ENCODE peak calls at places on chromosomes 5 and 9, in four cellular contexts. One of them, this sample, is unnamed.
A peak's percentile ranks its signal among the peaks of the same experiment; 100 is the strongest.

GRCh38 chr5:66529182-66529581 is 67.0 kb upstream of the MAST4 start:
- DNase-seq in HepG2: no peak
- DNase-seq in A549: no peak
- DNase-seq in K562: no peak
- DNase-seq in this sample: no peak

GRCh38 chr5:621341-621761 is 9.2 kb downstream of the CEP72 start:
- DNase-seq in HepG2: no peak
- DNase-seq in A549: no peak
- DNase-seq in K562: no peak
- DNase-seq in this sample: no peak

GRCh38 chr9:19174127-19174921 is 47.0 kb upstream of the PLIN2 start:
- DNase-seq in HepG2: peak; percentile 79
- DNase-seq in A549: peak; percentile 63
- DNase-seq in K562: peak; percentile 63
- DNase-seq in this sample: peak; percentile 50

GRCh38 chr9:128169492-128169891 is 9.4 kb downstream of the BBLN start:
- DNase-seq in HepG2: no peak
- DNase-seq in A549: no peak
- DNase-seq in K562: no peak
- DNase-seq in this sample: no peak

GRCh38 chr9:102047549-102047948 is 309.1 kb upstream of the GRIN3A start:
- DNase-seq in HepG2: no peak
- DNase-seq in A549: no peak
- DNase-seq in K562: no peak
- DNase-seq in this sample: no peak

GRCh38 chr5:134019636-134020035 is 14.9 kb upstream of the VDAC1 start:
- DNase-seq in HepG2: no peak
- DNase-seq in A549: no peak
- DNase-seq in K562: no peak
- DNase-seq in this sample: no peak

GRCh38 chr5:139835656-139836055 is 40.0 kb downstream of the PSD2 start:
- DNase-seq in HepG2: no peak
- DNase-seq in A549: no peak
- DNase-seq in K562: no peak
- DNase-seq in this sample: no peak

GRCh38 chr9:113307401-113307975 is 4.3 kb upstream of the RNF183 start:
- DNase-seq in HepG2: no peak
- DNase-seq in A549: no peak
- DNase-seq in K562: no peak
- DNase-seq in this sample: no peak

GRCh38 chr9:27664136-27664819 is 91.0 kb upstream of the C9orf72 start:
- DNase-seq in HepG2: no peak
- DNase-seq in A549: no peak
- DNase-seq in K562: no peak
- DNase-seq in this sample: no peak

GRCh38 chr5:177432905-177433657 is 6.6 kb downstream of the GRK6 start:
- DNase-seq in HepG2: no peak
- DNase-seq in A549: no peak
- DNase-seq in K562: no peak
- DNase-seq in this sample: no peak

GRCh38 chr9:117411547-117411946 is 3.3 kb downstream of the ASTN2 start:
- DNase-seq in HepG2: peak; percentile 18
- DNase-seq in A549: peak; percentile 51
- DNase-seq in K562: peak; percentile 1
- DNase-seq in this sample: no peak

GRCh38 chr9:5438301-5439162 is 807 bp upstream of the PLGRKT start:
- DNase-seq in HepG2: no peak
- DNase-seq in A549: peak; percentile 37
- DNase-seq in K562: no peak
- DNase-seq in this sample: no peak

GRCh38 chr5:149113669-149114068 is 27.6 kb upstream of the ABLIM3 start:
- DNase-seq in HepG2: no peak
- DNase-seq in A549: no peak
- DNase-seq in K562: no peak
- DNase-seq in this sample: no peak

GRCh38 chr9:114538241-114538640 is 33.0 kb upstream of the WHRN start:
- DNase-seq in HepG2: peak; percentile 37
- DNase-seq in A549: peak; percentile 70
- DNase-seq in K562: peak; percentile 63
- DNase-seq in this sample: peak; percentile 23

GRCh38 chr5:106113922-106114321 is 1556.8 kb downstream of the EFNA5 start:
- DNase-seq in HepG2: no peak
- DNase-seq in A549: no peak
- DNase-seq in K562: no peak
- DNase-seq in this sample: no peak

GRCh38 chr9:124834586-124834985 is 18.7 kb upstream of the WDR38 start:
- DNase-seq in HepG2: no peak
- DNase-seq in A549: peak; percentile 42
- DNase-seq in K562: no peak
- DNase-seq in this sample: no peak

GRCh38 chr5:132753135-132753987 is 6.1 kb downstream of the CCNI2 start:
- DNase-seq in HepG2: peak; percentile 29
- DNase-seq in A549: peak; percentile 18
- DNase-seq in K562: no peak
- DNase-seq in this sample: no peak

GRCh38 chr9:92635760-92636159 is 34.2 kb downstream of the IPPK start:
- DNase-seq in HepG2: no peak
- DNase-seq in A549: no peak
- DNase-seq in K562: no peak
- DNase-seq in this sample: no peak

GRCh38 chr5:180212363-180213255 is 3.6 kb upstream of the RASGEF1C start:
- DNase-seq in HepG2: no peak
- DNase-seq in A549: no peak
- DNase-seq in K562: no peak
- DNase-seq in this sample: no peak

GRCh38 chr5:132411382-132411925 is 41.9 kb downstream of the SLC22A5 start:
- DNase-seq in HepG2: no peak
- DNase-seq in A549: no peak
- DNase-seq in K562: no peak
- DNase-seq in this sample: no peak

GRCh38 chr9:88438819-88439218 is 50.6 kb downstream of the SPIN1 start:
- DNase-seq in HepG2: no peak
- DNase-seq in A549: no peak
- DNase-seq in K562: no peak
- DNase-seq in this sample: no peak

GRCh38 chr5:168291961-168292782 is 727 bp downstream of the WWC1 start:
- DNase-seq in HepG2: no peak
- DNase-seq in A549: no peak
- DNase-seq in K562: no peak
- DNase-seq in this sample: peak; percentile 79

DNA sequence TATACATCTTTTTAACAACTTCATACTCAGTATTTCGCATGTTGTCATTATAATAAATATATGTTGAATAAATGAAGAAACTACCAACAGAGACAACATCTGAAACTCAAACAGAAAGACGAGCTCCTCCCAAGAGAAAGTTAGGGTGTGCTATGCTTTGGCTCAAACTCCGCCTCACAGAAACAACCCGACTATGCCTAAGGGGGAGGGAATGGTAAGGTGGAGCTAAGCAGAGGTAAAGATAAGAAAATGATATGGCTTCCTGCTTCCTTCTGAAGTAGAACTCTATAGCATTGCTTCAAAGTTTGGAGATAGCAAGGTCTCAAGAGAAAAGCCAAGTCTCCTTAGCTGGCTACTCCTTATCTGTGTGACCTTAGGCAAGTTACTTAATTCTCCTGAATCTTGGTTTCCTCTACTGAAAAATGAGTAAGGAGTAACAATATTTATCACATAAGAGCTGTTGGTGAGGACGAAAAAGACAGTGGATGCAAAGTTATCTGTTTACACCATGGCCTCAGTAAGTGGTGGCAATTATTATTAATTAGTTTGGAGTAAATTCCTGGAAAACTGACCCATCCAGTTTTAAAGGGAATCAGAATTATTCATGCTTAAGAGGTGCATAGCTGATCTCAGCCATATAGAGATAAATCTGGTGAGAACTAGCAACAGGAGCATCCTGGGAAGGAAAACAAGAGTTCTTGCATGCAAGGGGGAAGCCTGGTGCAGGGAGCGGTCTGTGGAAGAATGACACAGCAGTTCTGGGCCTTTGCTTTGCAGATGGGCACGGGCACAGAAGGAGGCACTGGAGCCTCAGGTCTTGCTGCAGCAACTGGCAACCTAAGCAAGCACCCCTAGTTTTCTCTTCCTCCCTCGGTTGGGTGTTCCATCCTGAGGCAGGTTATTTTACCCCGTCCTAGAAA is 73.3 kb downstream of the GLIS3 start:
- DNase-seq in HepG2: no peak
- DNase-seq in A549: peak; percentile 64
- DNase-seq in K562: no peak
- DNase-seq in this sample: no peak
- TF ChIP-seq PHF8 in HepG2: no peak
- TF ChIP-seq PHF8 in A549: no peak
- TF ChIP-seq PHF8 in K562: no peak
- TF ChIP-seq PHF8 in this sample: no peak

DNA sequence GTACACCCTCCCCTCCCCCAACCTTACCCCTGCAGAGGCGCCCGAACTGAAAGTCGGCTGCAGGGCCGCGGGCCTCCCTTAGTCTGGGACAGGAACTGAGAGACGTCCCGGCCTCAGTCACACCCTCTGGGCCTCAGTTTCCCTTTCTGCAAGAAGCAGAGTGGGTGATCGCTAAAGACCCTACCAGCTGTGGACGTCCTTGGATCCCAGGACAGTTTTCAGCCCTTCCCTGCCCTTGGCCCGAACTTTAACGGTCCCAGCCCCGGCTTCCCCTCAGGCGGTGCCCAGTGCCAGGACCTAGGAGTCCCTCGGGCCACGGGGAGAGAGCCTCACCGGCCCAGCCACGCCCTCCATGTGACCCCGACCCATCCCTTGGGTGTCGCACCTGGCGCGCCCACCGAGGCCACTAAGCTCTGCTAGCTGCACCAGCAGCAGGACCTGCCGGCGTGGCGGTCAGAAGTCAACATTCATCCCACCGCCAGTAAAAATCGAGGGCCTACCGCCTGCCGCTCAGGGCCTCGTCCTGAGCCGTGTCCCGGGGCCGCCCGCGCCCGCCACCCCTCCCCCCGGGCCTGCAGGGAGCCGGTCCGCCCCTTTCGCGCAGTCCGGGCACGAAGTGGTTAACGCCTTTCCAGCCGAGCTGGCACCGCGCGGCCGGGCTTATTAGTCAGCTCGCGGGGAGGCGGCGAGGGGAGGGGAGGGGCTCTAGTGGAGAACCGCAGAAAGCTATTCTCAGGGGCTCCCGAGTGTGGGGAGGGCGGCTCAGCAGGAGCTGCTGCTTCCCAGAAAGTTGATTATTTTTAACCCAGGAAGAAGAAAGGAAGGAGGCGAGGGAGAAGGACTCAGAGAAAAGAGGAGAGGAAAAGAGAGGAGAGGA is 124.5 kb downstream of the C9orf50 start:
- DNase-seq in HepG2: peak; percentile 81
- DNase-seq in A549: peak; percentile 94
- DNase-seq in K562: peak; percentile 89
- DNase-seq in this sample: peak; percentile 73
- TF ChIP-seq PHF8 in HepG2: no peak
- TF ChIP-seq PHF8 in A549: no peak
- TF ChIP-seq PHF8 in K562: no peak
- TF ChIP-seq PHF8 in this sample: peak; percentile 6

DNA sequence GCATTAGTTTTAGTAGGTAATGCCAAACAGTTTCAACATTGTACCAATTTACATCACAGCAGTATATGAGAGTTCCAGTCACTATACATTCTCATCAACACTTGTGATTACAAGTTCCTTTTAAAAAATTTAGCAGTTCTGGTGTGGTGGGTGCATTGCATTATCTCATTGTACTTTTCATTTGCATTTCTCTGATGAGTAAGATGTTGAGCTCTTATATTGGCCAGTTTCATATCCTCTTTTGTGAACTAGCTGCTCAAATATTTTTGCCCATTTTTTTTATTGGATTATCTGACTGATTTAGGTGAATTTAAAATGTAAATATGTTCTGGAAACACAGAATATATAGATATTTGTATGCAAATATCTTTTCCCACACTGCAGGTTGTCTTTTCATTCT is 160.9 kb upstream of the NR3C1 start:
- DNase-seq in HepG2: no peak
- DNase-seq in A549: no peak
- DNase-seq in K562: no peak
- DNase-seq in this sample: no peak
- TF ChIP-seq PHF8 in HepG2: no peak
- TF ChIP-seq PHF8 in A549: no peak
- TF ChIP-seq PHF8 in K562: no peak
- TF ChIP-seq PHF8 in this sample: no peak

DNA sequence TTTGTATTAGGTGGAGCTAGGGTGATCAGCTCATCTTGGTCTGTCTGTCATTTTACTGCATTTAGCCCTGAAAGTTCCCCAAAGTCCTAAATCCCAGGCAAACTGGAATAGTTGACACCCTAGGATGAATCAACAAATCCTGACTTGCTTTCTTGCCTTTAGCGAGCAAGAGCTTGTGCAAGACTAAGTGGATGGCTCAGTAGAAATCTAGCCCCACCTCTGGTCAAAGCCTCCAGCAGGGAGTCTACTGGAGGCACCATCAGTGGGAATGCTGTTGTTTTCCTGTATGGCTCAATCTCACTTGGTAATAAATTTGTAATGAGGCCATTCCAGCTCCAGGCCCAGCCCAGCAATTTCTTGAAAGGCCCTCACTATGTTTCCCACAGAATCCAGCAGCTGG is 43.7 kb upstream of the TRPC7 start:
- DNase-seq in HepG2: no peak
- DNase-seq in A549: no peak
- DNase-seq in K562: no peak
- DNase-seq in this sample: no peak
- TF ChIP-seq PHF8 in HepG2: no peak
- TF ChIP-seq PHF8 in A549: no peak
- TF ChIP-seq PHF8 in K562: no peak
- TF ChIP-seq PHF8 in this sample: no peak

GRCh38 chr9:16309350-16310271 is 560.9 kb downstream of the BNC2 start:
- DNase-seq in HepG2: no peak
- DNase-seq in A549: no peak
- DNase-seq in K562: no peak
- DNase-seq in this sample: no peak
- TF ChIP-seq PHF8 in HepG2: no peak
- TF ChIP-seq PHF8 in A549: no peak
- TF ChIP-seq PHF8 in K562: no peak
- TF ChIP-seq PHF8 in this sample: no peak

GRCh38 chr5:169944922-169945675 is 35.2 kb downstream of the INSYN2B start:
- DNase-seq in HepG2: no peak
- DNase-seq in A549: no peak
- DNase-seq in K562: peak; percentile 3
- DNase-seq in this sample: no peak
- TF ChIP-seq PHF8 in HepG2: no peak
- TF ChIP-seq PHF8 in A549: no peak
- TF ChIP-seq PHF8 in K562: no peak
- TF ChIP-seq PHF8 in this sample: no peak

DNA sequence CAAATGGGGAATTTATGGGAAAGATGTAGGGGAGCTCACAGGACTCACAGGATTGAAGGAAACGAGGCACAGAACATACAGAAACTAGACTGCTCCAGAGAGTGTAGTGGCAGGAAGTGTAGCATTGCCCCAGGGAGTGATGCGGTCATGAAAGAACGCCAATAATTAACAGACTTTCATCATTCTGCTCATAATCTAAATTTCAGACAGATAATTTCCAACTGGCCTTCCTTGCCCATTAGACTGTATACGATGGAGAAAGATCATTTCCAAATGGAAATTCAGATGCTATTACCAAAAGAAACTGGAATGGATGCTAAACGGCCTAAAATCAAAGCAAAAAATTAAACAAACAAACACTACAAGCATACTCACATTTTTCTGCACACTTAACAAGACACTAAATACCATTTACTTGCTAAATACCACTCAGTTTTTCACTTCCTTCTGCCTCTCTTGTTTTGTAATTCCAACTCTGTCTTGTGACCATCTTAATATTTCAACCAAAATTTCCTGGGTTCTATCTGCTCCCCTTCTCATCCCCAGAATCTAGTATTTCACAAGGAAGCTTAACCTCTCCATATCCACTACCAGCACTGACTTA is 110.2 kb upstream of the LPAR1 start:
- DNase-seq in HepG2: no peak
- DNase-seq in A549: no peak
- DNase-seq in K562: no peak
- DNase-seq in this sample: no peak
- TF ChIP-seq PHF8 in HepG2: no peak
- TF ChIP-seq PHF8 in A549: no peak
- TF ChIP-seq PHF8 in K562: no peak
- TF ChIP-seq PHF8 in this sample: no peak